ENCODE peak calls at places on chromosome 14, in eight cellular contexts. E is T47D, I is iPS-NIHi11, H is ACHN, Y is colonic mucosa, L is C1 segment of cervical spinal cord, F is activated T-cell treated with anti-CD3 and anti-CD28 coated beads for 1 hour, W is naive B cell. P is an unnamed sample.

GRCh38 chr14:100673085-100673806 is 53.4 kb upstream of the DLK1 start:
- DNase-seq in E (peak), I (peak), H (no peak), Y (peak), L (no peak), F (no peak), W (no peak), P (no peak)

GRCh38 chr14:95425369-95426115 is 90.9 kb downstream of the SYNE3 start:
- DNase-seq in E (no peak), I (no peak), H (no peak), Y (no peak), L (no peak), F (no peak), W (no peak), P (no peak)

GRCh38 chr14:68941820-68942219 is 37.3 kb downstream of the ACTN1 start:
- DNase-seq in E (no peak), I (peak), H (peak), Y (no peak), L (no peak), F (no peak), W (no peak), P (no peak)

GRCh38 chr14:61178226-61179060 is 102.7 kb downstream of the TMEM30B start:
- DNase-seq in E (no peak), I (no peak), H (peak), Y (no peak), L (no peak), F (no peak), W (no peak), P (no peak)

GRCh38 chr14:105062048-105062433 is 3.2 kb downstream of the GPR132 start:
- DNase-seq in E (no peak), I (no peak), H (no peak), Y (no peak), L (no peak), F (no peak), W (no peak), P (no peak)

GRCh38 chr14:69685217-69685616 is 73.8 kb downstream of the SUSD6 start:
- DNase-seq in E (no peak), I (no peak), H (peak), Y (no peak), L (no peak), F (no peak), W (no peak), P (no peak)

GRCh38 chr14:103880334-103880985 is 33.1 kb upstream of the PPP1R13B start:
- DNase-seq in E (peak), I (no peak), H (peak), Y (peak), L (peak), F (peak), W (no peak), P (peak)

GRCh38 chr14:59407246-59407615 is 57.9 kb downstream of the GPR135 start:
- DNase-seq in E (no peak), I (no peak), H (no peak), Y (no peak), L (no peak), F (no peak), W (no peak), P (no peak)

GRCh38 chr14:28468191-28469151 is 298.1 kb upstream of the FOXG1 start:
- DNase-seq in E (no peak), I (no peak), H (no peak), Y (no peak), L (no peak), F (no peak), W (no peak), P (no peak)

GRCh38 chr14:64937821-64938193 is 4.7 kb downstream of the GPX2 start:
- DNase-seq in E (no peak), I (no peak), H (peak), Y (no peak), L (no peak), F (no peak), W (no peak), P (no peak)

GRCh38 chr14:50666772-50667490 is 1.2 kb downstream of the SAV1 start:
- DNase-seq in E (no peak), I (peak), H (no peak), Y (peak), L (peak), F (peak), W (peak), P (no peak)

GRCh38 chr14:57378661-57379060 is 11.7 kb upstream of the NAA30 start:
- DNase-seq in E (no peak), I (no peak), H (no peak), Y (no peak), L (no peak), F (no peak), W (no peak), P (no peak)

GRCh38 chr14:91858536-91859275 is 8.6 kb downstream of the TC2N start:
- DNase-seq in E (no peak), I (no peak), H (no peak), Y (no peak), L (no peak), F (no peak), W (no peak), P (no peak)

GRCh38 chr14:59969319-59969718 is 49.4 kb downstream of the LRRC9 start:
- DNase-seq in E (peak), I (no peak), H (no peak), Y (no peak), L (no peak), F (no peak), W (no peak), P (no peak)

GRCh38 chr14:65302571-65303184 is 109.9 kb upstream of the FUT8 start:
- DNase-seq in E (no peak), I (peak), H (no peak), Y (peak), L (no peak), F (no peak), W (no peak), P (no peak)

GRCh38 chr14:99807413-99808132 is 14.4 kb downstream of the EML1 start:
- DNase-seq in E (no peak), I (peak), H (no peak), Y (no peak), L (no peak), F (no peak), W (no peak), P (no peak)

GRCh38 chr14:26694521-26694920 is 96.7 kb upstream of the NOVA1 start:
- DNase-seq in E (no peak), I (no peak), H (no peak), Y (no peak), L (no peak), F (no peak), W (no peak), P (no peak)

GRCh38 chr14:105737504-105738246 is 211.3 kb downstream of the TMEM121 start:
- DNase-seq in E (no peak), I (no peak), H (no peak), Y (no peak), L (no peak), F (no peak), W (no peak), P (no peak)

GRCh38 chr14:50049703-50050102 is 66.7 kb downstream of the VCPKMT start:
- DNase-seq in E (no peak), I (no peak), H (no peak), Y (no peak), L (no peak), F (no peak), W (no peak), P (no peak)

GRCh38 chr14:75184039-75184438 is 7.6 kb upstream of the TMED10 start:
- DNase-seq in E (no peak), I (no peak), H (no peak), Y (peak), L (no peak), F (no peak), W (no peak), P (no peak)

GRCh38 chr14:92481386-92481785 is 32.2 kb upstream of the RIN3 start:
- DNase-seq in E (no peak), I (no peak), H (peak), Y (no peak), L (no peak), F (no peak), W (no peak), P (no peak)

GRCh38 chr14:22570132-22570949 is 18.7 kb downstream of the DAD1 start:
- DNase-seq in E (peak), I (peak), H (peak), Y (peak), L (peak), F (peak), W (peak), P (no peak)

GRCh38 chr14:55133416-55133815 is 4.4 kb downstream of the LGALS3 start:
- DNase-seq in E (peak), I (peak), H (no peak), Y (no peak), L (no peak), F (no peak), W (no peak), P (no peak)

GRCh38 chr14:71539660-71540285 is 392.5 kb upstream of the RGS6 start:
- DNase-seq in E (no peak), I (no peak), H (no peak), Y (no peak), L (no peak), F (no peak), W (no peak), P (no peak)

GRCh38 chr14:80425686-80426085 is 214.4 kb upstream of the DIO2 start:
- DNase-seq in E (no peak), I (no peak), H (peak), Y (no peak), L (no peak), F (no peak), W (no peak), P (no peak)

GRCh38 chr14:88256997-88257755 is 65.9 kb downstream of the KCNK10 start:
- DNase-seq in E (no peak), I (no peak), H (no peak), Y (no peak), L (no peak), F (no peak), W (no peak), P (no peak)

GRCh38 chr14:34981743-34982420 is 910 bp upstream of the SRP54 start:
- DNase-seq in E (no peak), I (peak), H (peak), Y (peak), L (peak), F (peak), W (peak), P (no peak)

GRCh38 chr14:103189481-103190470 is 66.5 kb downstream of the TNFAIP2 start:
- DNase-seq in E (no peak), I (no peak), H (no peak), Y (no peak), L (no peak), F (no peak), W (no peak), P (no peak)

GRCh38 chr14:54722791-54723432 is 156.0 kb downstream of the SAMD4A start:
- DNase-seq in E (no peak), I (no peak), H (peak), Y (no peak), L (no peak), F (no peak), W (peak), P (no peak)

GRCh38 chr14:105283899-105284298 is 16.9 kb downstream of the BRF1 start:
- DNase-seq in E (no peak), I (no peak), H (no peak), Y (no peak), L (no peak), F (no peak), W (no peak), P (no peak)

GRCh38 chr14:23544511-23545447 is 6.8 kb downstream of the ZFHX2 start:
- DNase-seq in E (no peak), I (peak), H (no peak), Y (peak), L (no peak), F (no peak), W (no peak), P (no peak)

GRCh38 chr14:89911018-89911919 is 43.3 kb downstream of the EFCAB11 start:
- DNase-seq in E (no peak), I (peak), H (no peak), Y (peak), L (peak), F (no peak), W (no peak), P (no peak)

GRCh38 chr14:20690848-20691640 is 2.5 kb downstream of the ANG start:
- DNase-seq in E (peak), I (peak), H (peak), Y (peak), L (peak), F (no peak), W (peak), P (no peak)

GRCh38 chr14:36975834-36976233 is 196.6 kb downstream of the SLC25A21 start:
- DNase-seq in E (no peak), I (no peak), H (no peak), Y (no peak), L (no peak), F (no peak), W (no peak), P (no peak)

GRCh38 chr14:103715052-103716000 is at the start of the genes XRCC3 and ZFYVE21:
- DNase-seq in E (peak), I (peak), H (peak), Y (peak), L (peak), F (peak), W (peak), P (peak)

GRCh38 chr14:50612795-50613194 is 52.9 kb downstream of the ATL1 start:
- DNase-seq in E (no peak), I (no peak), H (no peak), Y (no peak), L (no peak), F (no peak), W (no peak), P (no peak)

GRCh38 chr14:72049462-72049861 is 117.2 kb downstream of the RGS6 start:
- DNase-seq in E (no peak), I (no peak), H (no peak), Y (no peak), L (no peak), F (no peak), W (no peak), P (no peak)

GRCh38 chr14:58171090-58171489 is 19.1 kb upstream of the ARMH4 start:
- DNase-seq in E (peak), I (peak), H (peak), Y (peak), L (no peak), F (peak), W (no peak), P (peak)

P was measured in thoracic aorta.